ENCODE peak calls at places on chromosomes 11 and 22, in six cellular contexts. O is ovary; H is psoas muscle; S is HCT116; T is CD8-positive, alpha-beta T cell; E is fibroblast of lung. N is an unnamed sample.

GRCh38 chr11:17991799-17992433 is 20.9 kb downstream of the SERGEF start:
- DNase-seq in H (no peak), O (peak; percentile 17), S (peak; percentile 42), T (no peak), E (peak; percentile 75), N (no peak)

GRCh38 chr11:4863893-4864292 is 14.9 kb upstream of the OR51S1 start:
- DNase-seq in S (no peak), H (no peak), T (no peak), E (no peak), O (no peak), N (no peak)

GRCh38 chr11:63938481-63939350 is at the start of gene NAA40:
- DNase-seq in H (peak; percentile 91), E (peak; percentile 93), T (peak; percentile 77), S (peak; percentile 96), O (peak; percentile 93), N (peak; percentile 62)

GRCh38 chr11:30573951-30574350 is 12.2 kb downstream of the MPPED2 start:
- DNase-seq in O (no peak), S (no peak), E (peak; percentile 55), H (no peak), T (no peak), N (no peak)

GRCh38 chr11:115202061-115202460 is 302.2 kb downstream of the CADM1 start:
- DNase-seq in O (no peak), E (no peak), S (no peak), H (no peak), T (no peak), N (no peak)

GRCh38 chr22:20424937-20425587 is 12.6 kb downstream of the SCARF2 start:
- DNase-seq in T (no peak), O (no peak), H (no peak), E (no peak), S (no peak), N (no peak)

GRCh38 chr11:95788921-95789505 is 569 bp downstream of the FAM76B start:
- DNase-seq in O (no peak), E (peak; percentile 39), H (no peak), S (no peak), T (peak; percentile 12), N (peak; percentile 2)

GRCh38 chr11:58866788-58867187 is 22.3 kb upstream of the GLYATL2 start:
- DNase-seq in E (no peak), S (no peak), T (no peak), H (no peak), O (no peak), N (no peak)

GRCh38 chr11:2759228-2760195 is 59.7 kb upstream of the KCNQ1OT1 start:
- DNase-seq in E (no peak), O (peak; percentile 15), T (no peak), S (no peak), H (no peak), N (no peak)

GRCh38 chr11:76823481-76824028 is 37.2 kb upstream of the ACER3 start:
- DNase-seq in E (no peak), S (peak; percentile 88), H (no peak), O (no peak), T (no peak), N (no peak)

GRCh38 chr11:44823920-44824704 is 97.3 kb downstream of the TSPAN18 start:
- DNase-seq in T (no peak), E (no peak), S (no peak), H (no peak), O (no peak), N (no peak)

GRCh38 chr11:102422817-102423725 is 29.5 kb downstream of the TMEM123 start:
- DNase-seq in S (no peak), E (no peak), H (no peak), O (no peak), T (no peak), N (no peak)

GRCh38 chr11:27678242-27678641 is 22.0 kb downstream of the BDNF start:
- DNase-seq in E (no peak), O (no peak), H (no peak), S (no peak), T (no peak), N (no peak)

GRCh38 chr22:46584081-46584903 is 35.9 kb upstream of the GRAMD4 start:
- DNase-seq in E (no peak), T (no peak), H (no peak), S (no peak), O (peak; percentile 21), N (no peak)

GRCh38 chr11:121625784-121626506 is 173.2 kb upstream of the SORL1-AS1 start:
- DNase-seq in T (no peak), O (no peak), E (peak; percentile 68), H (no peak), S (no peak), N (no peak)

GRCh38 chr11:19437760-19438159 is 197.0 kb upstream of the E2F8 start:
- DNase-seq in E (peak; percentile 84), H (no peak), S (no peak), T (no peak), O (no peak), N (no peak)

GRCh38 chr11:2667940-2668339 is 31.9 kb downstream of the KCNQ1OT1 start:
- DNase-seq in S (no peak), H (no peak), E (no peak), T (no peak), O (no peak), N (no peak)

GRCh38 chr22:31038686-31039085 is 42.4 kb upstream of the SMTN start:
- DNase-seq in E (no peak), S (no peak), T (no peak), H (no peak), O (no peak), N (no peak)

GRCh38 chr11:65027213-65028067 is at the start of gene SNX15:
- DNase-seq in E (peak; percentile 98), T (peak; percentile 77), H (peak; percentile 94), S (peak; percentile 97), O (peak; percentile 91), N (peak; percentile 86)

GRCh38 chr11:568306-569259 is 7.7 kb upstream of the PHRF1 start:
- DNase-seq in S (peak; percentile 76), E (peak; percentile 84), O (peak; percentile 95), T (peak; percentile 82), H (peak; percentile 94), N (peak; percentile 44)

GRCh38 chr22:47187558-47187957 is 425.1 kb downstream of the TBC1D22A start:
- DNase-seq in S (no peak), E (no peak), O (peak; percentile 0), H (no peak), T (no peak), N (no peak)

GRCh38 chr11:68040121-68040956 is 1.5 kb downstream of the TCIRG1 start:
- DNase-seq in H (peak; percentile 69), O (peak; percentile 72), E (peak; percentile 69), T (no peak), S (no peak), N (no peak)

GRCh38 chr11:61657566-61657965 is 22.6 kb upstream of the DAGLA start:
- DNase-seq in O (no peak), T (no peak), H (no peak), S (no peak), E (no peak), N (no peak)

GRCh38 chr11:63572026-63572688 is 9.0 kb upstream of the PLAAT2 start:
- DNase-seq in T (no peak), H (no peak), O (no peak), S (no peak), E (no peak), N (no peak)

GRCh38 chr11:36602143-36602542 is 4.1 kb upstream of the RAG2 start:
- DNase-seq in S (no peak), O (no peak), H (no peak), T (no peak), E (no peak), N (no peak)
- H3K4me1 ChIP-seq in S (no peaks in the 10 kb centered on the region), O (no peaks in the 10 kb centered on the region), H (no peaks in the 10 kb centered on the region), T (no peaks in the 10 kb centered on the region), E (no peaks in the 10 kb centered on the region), N (no peaks in the 10 kb centered on the region)

GRCh38 chr22:49083607-49084006 is 744.1 kb downstream of the BRD1 start:
- DNase-seq in H (no peak), E (no peak), S (no peak), O (no peak), T (no peak), N (no peak)
- H3K9me3 ChIP-seq in H (no peaks in the 10 kb centered on the region), E (no peaks in the 10 kb centered on the region), S (no peaks in the 10 kb centered on the region), O (no peaks in the 10 kb centered on the region), T (no peaks in the 10 kb centered on the region), N (no peaks in the 10 kb centered on the region)

GRCh38 chr11:66237867-66238266 is 30.6 kb upstream of the RAB1B start:
- DNase-seq in E (no peak), O (no peak), H (no peak), T (no peak), S (no peak), N (no peak)
- TF ChIP-seq CTCF in E (no peak), O (no peak), H (no peak), T (no peak), S (peak; percentile 1), N (no peak)

GRCh38 chr22:23845661-23846469 is 7.1 kb upstream of the DERL3 start:
- DNase-seq in H (no peak), E (no peak), O (no peak), S (no peak), T (no peak), N (no peak)
- H3K4me1 ChIP-seq in H (peaks cover 40% of the 10 kb centered on the region), E (peaks cover 12% of the 10 kb centered on the region), O (peaks cover 5% of the 10 kb centered on the region), S (peaks cover 2% of the 10 kb centered on the region), T (peaks cover 3% of the 10 kb centered on the region), N (peaks cover 11% of the 10 kb centered on the region)

DNA sequence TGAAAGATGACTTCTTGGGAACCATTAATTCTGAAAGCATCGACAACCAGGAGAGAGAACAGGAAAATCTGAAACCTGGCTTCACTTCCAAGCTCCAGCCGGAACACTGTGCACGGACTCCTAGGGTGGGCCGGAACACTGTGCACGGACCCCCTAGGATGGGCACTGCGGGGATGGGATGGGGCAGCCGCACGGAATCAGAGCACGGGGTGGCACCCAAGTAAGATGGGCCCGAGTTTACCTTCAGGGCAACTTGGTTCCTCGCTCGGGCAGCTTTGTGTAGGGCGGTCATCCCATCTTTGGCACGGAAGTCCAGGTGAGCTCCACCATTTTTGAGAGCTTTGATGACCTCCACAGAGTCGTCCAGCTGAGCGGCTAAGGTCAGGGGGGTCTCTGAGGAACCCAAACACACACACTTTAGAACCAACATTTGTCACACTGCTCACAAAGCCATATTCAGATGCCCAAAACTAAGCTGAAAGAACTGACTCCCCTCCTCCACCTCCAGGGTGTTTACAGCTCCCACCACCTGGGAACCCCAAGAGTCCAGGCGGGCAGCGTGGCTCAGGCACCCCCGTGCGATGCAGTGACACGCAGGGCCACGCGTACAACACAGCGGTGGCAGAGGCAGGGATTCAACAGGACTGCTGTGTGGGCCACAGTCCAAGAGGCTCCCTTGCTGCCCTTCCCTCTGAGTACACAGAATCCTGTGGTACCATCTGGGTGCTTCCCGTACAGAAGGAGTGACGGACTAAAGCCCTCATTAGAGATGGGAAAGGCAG is 157.9 kb downstream of the SHANK2 start:
- DNase-seq in O (no peak), S (no peak), H (no peak), T (no peak), E (no peak), N (no peak)
- H3K9me3 ChIP-seq in O (no peaks in the 10 kb centered on the region), S (no peaks in the 10 kb centered on the region), H (no peaks in the 10 kb centered on the region), T (no peaks in the 10 kb centered on the region), E (peaks cover 2% of the 10 kb centered on the region), N (no peaks in the 10 kb centered on the region)

DNA sequence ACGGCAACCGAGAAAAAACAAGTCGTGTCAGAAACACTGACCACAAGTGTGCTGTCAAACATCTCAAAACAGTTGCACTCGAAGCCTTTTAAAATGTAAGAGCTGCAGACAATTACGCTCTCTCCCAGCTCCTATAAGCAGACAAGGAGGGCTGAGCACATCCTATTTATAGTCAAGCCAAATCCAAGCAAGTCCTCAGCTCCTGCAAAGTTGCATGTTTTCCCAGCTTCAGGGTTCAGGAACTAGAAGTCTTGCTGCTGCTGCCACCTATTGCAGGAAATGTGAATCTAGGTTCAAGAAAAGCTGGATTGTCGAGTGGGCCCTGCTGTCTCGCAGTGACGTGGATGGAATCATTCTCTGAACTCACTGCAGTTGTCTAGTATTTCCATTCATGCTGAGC is 15.5 kb downstream of the EFCAB6 start:
- DNase-seq in H (no peak), S (peak; percentile 6), T (no peak), E (peak; percentile 72), O (no peak), N (no peak)
- TF ChIP-seq CTCF in H (no peak), S (peak; percentile 46), T (no peak), E (peak; percentile 61), O (no peak), N (no peak)